ENCODE peak calls at places on chromosomes 3 and 15, in six cellular contexts. One of them, this sample, is unnamed.

GRCh38 chr3:11464356-11464755 is 179.4 kb downstream of the VGLL4 start:
- DNase-seq in H54: no peak
- DNase-seq in stomach: no peak
- DNase-seq in spleen: no peak
- DNase-seq in H1: no peak
- DNase-seq in uterus: no peak
- DNase-seq in this sample: no peak

GRCh38 chr15:69093127-69093526 is 67.3 kb upstream of the GLCE start:
- DNase-seq in H54: peak
- DNase-seq in stomach: no peak
- DNase-seq in spleen: no peak
- DNase-seq in H1: no peak
- DNase-seq in uterus: no peak
- DNase-seq in this sample: peak

GRCh38 chr3:40079845-40080240 is 229.7 kb upstream of the EIF1B start:
- DNase-seq in H54: no peak
- DNase-seq in stomach: no peak
- DNase-seq in spleen: no peak
- DNase-seq in H1: no peak
- DNase-seq in uterus: no peak
- DNase-seq in this sample: no peak

GRCh38 chr15:55744026-55744655 is 1.2 kb upstream of the PRTG start:
- DNase-seq in H54: no peak
- DNase-seq in stomach: no peak
- DNase-seq in spleen: no peak
- DNase-seq in H1: no peak
- DNase-seq in uterus: no peak
- DNase-seq in this sample: no peak

GRCh38 chr15:57567909-57568308 is 23.8 kb upstream of the MYZAP start:
- DNase-seq in H54: no peak
- DNase-seq in stomach: no peak
- DNase-seq in spleen: no peak
- DNase-seq in H1: no peak
- DNase-seq in uterus: no peak
- DNase-seq in this sample: no peak

GRCh38 chr15:47577476-47577875 is 139.8 kb upstream of the SEMA6D start:
- DNase-seq in H54: no peak
- DNase-seq in stomach: no peak
- DNase-seq in spleen: no peak
- DNase-seq in H1: no peak
- DNase-seq in uterus: no peak
- DNase-seq in this sample: no peak

GRCh38 chr15:38253448-38253847 is 812 bp downstream of the SPRED1 start:
- DNase-seq in H54: no peak
- DNase-seq in stomach: no peak
- DNase-seq in spleen: no peak
- DNase-seq in H1: no peak
- DNase-seq in uterus: no peak
- DNase-seq in this sample: peak

GRCh38 chr3:185402561-185402960 is 39.6 kb downstream of the MAP3K13 start:
- DNase-seq in H54: no peak
- DNase-seq in stomach: no peak
- DNase-seq in spleen: no peak
- DNase-seq in H1: no peak
- DNase-seq in uterus: no peak
- DNase-seq in this sample: no peak

GRCh38 chr15:58378241-58379085 is 53.3 kb upstream of the LIPC start:
- DNase-seq in H54: peak
- DNase-seq in stomach: no peak
- DNase-seq in spleen: no peak
- DNase-seq in H1: no peak
- DNase-seq in uterus: no peak
- DNase-seq in this sample: no peak

GRCh38 chr3:39101022-39101689 is 6.3 kb downstream of the GORASP1 start:
- DNase-seq in H54: peak
- DNase-seq in stomach: peak
- DNase-seq in spleen: peak
- DNase-seq in H1: no peak
- DNase-seq in uterus: no peak
- DNase-seq in this sample: peak

GRCh38 chr15:62928242-62928995 is 114.1 kb upstream of the TPM1 start:
- DNase-seq in H54: peak
- DNase-seq in stomach: no peak
- DNase-seq in spleen: no peak
- DNase-seq in H1: no peak
- DNase-seq in uterus: no peak
- DNase-seq in this sample: peak

GRCh38 chr3:127860223-127860622 is 37.9 kb upstream of the MGLL start:
- DNase-seq in H54: no peak
- DNase-seq in stomach: no peak
- DNase-seq in spleen: no peak
- DNase-seq in H1: no peak
- DNase-seq in uterus: no peak
- DNase-seq in this sample: peak

GRCh38 chr15:77538011-77538410 is 94.7 kb downstream of the LINGO1 start:
- DNase-seq in H54: no peak
- DNase-seq in stomach: no peak
- DNase-seq in spleen: peak
- DNase-seq in H1: no peak
- DNase-seq in uterus: no peak
- DNase-seq in this sample: no peak

GRCh38 chr3:148957586-148957985 is 33.8 kb upstream of the GYG1 start:
- DNase-seq in H54: no peak
- DNase-seq in stomach: no peak
- DNase-seq in spleen: no peak
- DNase-seq in H1: peak
- DNase-seq in uterus: no peak
- DNase-seq in this sample: peak

GRCh38 chr3:50617096-50617791 is at the start of gene MAPKAPK3:
- DNase-seq in H54: no peak
- DNase-seq in stomach: peak
- DNase-seq in spleen: peak
- DNase-seq in H1: no peak
- DNase-seq in uterus: peak
- DNase-seq in this sample: peak

GRCh38 chr3:50620846-50621245 is 3.9 kb downstream of the MAPKAPK3 start:
- DNase-seq in H54: peak
- DNase-seq in stomach: no peak
- DNase-seq in spleen: no peak
- DNase-seq in H1: no peak
- DNase-seq in uterus: no peak
- DNase-seq in this sample: no peak

GRCh38 chr3:50617911-50618481 is 1.0 kb downstream of the MAPKAPK3 start:
- DNase-seq in H54: no peak
- DNase-seq in stomach: no peak
- DNase-seq in spleen: no peak
- DNase-seq in H1: no peak
- DNase-seq in uterus: no peak
- DNase-seq in this sample: no peak

GRCh38 chr3:50622881-50623280 is 5.9 kb downstream of the MAPKAPK3 start:
- DNase-seq in H54: no peak
- DNase-seq in stomach: no peak
- DNase-seq in spleen: no peak
- DNase-seq in H1: no peak
- DNase-seq in uterus: no peak
- DNase-seq in this sample: no peak

GRCh38 chr3:50620420-50620819 is 3.5 kb downstream of the MAPKAPK3 start:
- DNase-seq in H54: no peak
- DNase-seq in stomach: no peak
- DNase-seq in spleen: no peak
- DNase-seq in H1: no peak
- DNase-seq in uterus: no peak
- DNase-seq in this sample: peak
- TF ChIP-seq POLR2A in H54: no peak
- TF ChIP-seq POLR2A in stomach: no peak
- TF ChIP-seq POLR2A in spleen: no peak
- TF ChIP-seq POLR2A in H1: no peak
- TF ChIP-seq POLR2A in uterus: no peak
- TF ChIP-seq POLR2A in this sample: no peak

GRCh38 chr3:98565237-98565643 is 28.2 kb downstream of the CPOX start:
- DNase-seq in H54: no peak
- DNase-seq in stomach: no peak
- DNase-seq in spleen: no peak
- DNase-seq in H1: no peak
- DNase-seq in uterus: no peak
- DNase-seq in this sample: no peak

GRCh38 chr3:98565843-98566242 is 27.6 kb downstream of the CPOX start:
- DNase-seq in H54: no peak
- DNase-seq in stomach: no peak
- DNase-seq in spleen: no peak
- DNase-seq in H1: no peak
- DNase-seq in uterus: no peak
- DNase-seq in this sample: no peak

GRCh38 chr3:98561727-98562521 is 30.1 kb downstream of the GPR15 start:
- DNase-seq in H54: no peak
- DNase-seq in stomach: no peak
- DNase-seq in spleen: no peak
- DNase-seq in H1: no peak
- DNase-seq in uterus: no peak
- DNase-seq in this sample: no peak

GRCh38 chr3:98563661-98564281 is 29.6 kb downstream of the CPOX start:
- DNase-seq in H54: no peak
- DNase-seq in stomach: no peak
- DNase-seq in spleen: no peak
- DNase-seq in H1: no peak
- DNase-seq in uterus: no peak
- DNase-seq in this sample: no peak

GRCh38 chr3:98564282-98565005 is 29.0 kb downstream of the CPOX start:
- DNase-seq in H54: no peak
- DNase-seq in stomach: no peak
- DNase-seq in spleen: no peak
- DNase-seq in H1: no peak
- DNase-seq in uterus: no peak
- DNase-seq in this sample: no peak
- TF ChIP-seq POLR2A in H54: no peak
- TF ChIP-seq POLR2A in stomach: no peak
- TF ChIP-seq POLR2A in spleen: no peak
- TF ChIP-seq POLR2A in H1: no peak
- TF ChIP-seq POLR2A in uterus: no peak
- TF ChIP-seq POLR2A in this sample: no peak

GRCh38 chr3:24494616-24495333 is at the start of gene THRB:
- DNase-seq in H54: no peak
- DNase-seq in stomach: peak
- DNase-seq in spleen: peak
- DNase-seq in H1: no peak
- DNase-seq in uterus: peak
- DNase-seq in this sample: peak
- TF ChIP-seq POLR2A in H54: no peak
- TF ChIP-seq POLR2A in stomach: peak
- TF ChIP-seq POLR2A in spleen: peak
- TF ChIP-seq POLR2A in H1: no peak
- TF ChIP-seq POLR2A in uterus: peak
- TF ChIP-seq POLR2A in this sample: peak

GRCh38 chr3:18425641-18426403 is 683 bp upstream of the SATB1 start:
- DNase-seq in H54: no peak
- DNase-seq in stomach: peak
- DNase-seq in spleen: peak
- DNase-seq in H1: no peak
- DNase-seq in uterus: no peak
- DNase-seq in this sample: peak

GRCh38 chr3:18426597-18426996 is 1.5 kb upstream of the SATB1 start:
- DNase-seq in H54: no peak
- DNase-seq in stomach: no peak
- DNase-seq in spleen: no peak
- DNase-seq in H1: no peak
- DNase-seq in uterus: no peak
- DNase-seq in this sample: no peak

GRCh38 chr3:18424213-18424861 is 802 bp downstream of the SATB1 start:
- DNase-seq in H54: no peak
- DNase-seq in stomach: no peak
- DNase-seq in spleen: peak
- DNase-seq in H1: no peak
- DNase-seq in uterus: no peak
- DNase-seq in this sample: no peak

GRCh38 chr3:18423401-18424212 is 1.5 kb downstream of the SATB1 start:
- DNase-seq in H54: no peak
- DNase-seq in stomach: peak
- DNase-seq in spleen: peak
- DNase-seq in H1: no peak
- DNase-seq in uterus: peak
- DNase-seq in this sample: peak

DNA sequence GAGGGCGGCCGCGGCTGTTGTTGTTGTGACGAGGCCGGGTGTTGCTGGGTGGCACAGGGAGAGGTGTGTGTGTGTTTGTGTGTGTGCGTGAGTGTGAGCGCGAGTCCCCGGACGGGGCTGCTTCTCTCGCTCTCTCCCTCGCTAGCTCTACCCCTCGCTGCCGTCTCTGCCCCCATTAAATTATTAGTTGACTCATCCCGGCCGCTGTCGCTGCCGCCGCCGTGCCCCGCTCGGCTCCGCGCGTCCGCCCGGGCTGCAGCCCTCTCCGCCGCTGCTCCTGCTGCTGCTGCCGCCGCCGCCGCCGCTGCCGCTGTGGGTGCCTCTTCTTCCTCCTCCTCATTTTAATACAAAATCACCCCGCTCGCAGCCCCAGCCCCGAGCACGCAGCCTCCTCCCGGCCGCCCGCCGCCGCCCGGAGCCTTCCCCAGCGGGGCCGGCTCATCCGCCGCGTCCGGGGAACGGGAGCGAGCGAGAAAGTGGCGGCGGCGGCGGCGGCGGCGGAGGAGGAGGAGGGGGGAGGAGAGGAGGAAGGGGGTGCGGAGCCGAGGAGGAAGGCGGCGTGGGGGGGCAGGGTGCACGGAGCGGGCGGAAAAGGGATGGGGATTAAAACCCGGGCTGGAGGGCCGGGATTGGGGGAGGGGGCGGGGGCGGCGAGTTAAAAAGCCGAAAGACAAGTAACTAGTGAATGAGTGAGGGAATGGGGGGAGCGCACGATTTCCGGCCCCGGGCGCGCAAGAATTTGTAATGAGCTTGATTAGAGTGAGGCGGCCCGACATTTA is at the start of gene SATB1:
- DNase-seq in H54: no peak
- DNase-seq in stomach: peak
- DNase-seq in spleen: peak
- DNase-seq in H1: no peak
- DNase-seq in uterus: peak
- DNase-seq in this sample: peak
- TF ChIP-seq POLR2A in H54: no peak
- TF ChIP-seq POLR2A in stomach: no peak
- TF ChIP-seq POLR2A in spleen: peak
- TF ChIP-seq POLR2A in H1: peak
- TF ChIP-seq POLR2A in uterus: peak
- TF ChIP-seq POLR2A in this sample: peak

GRCh38 chr15:99507732-99508571 is 57.8 kb upstream of the MEF2A start:
- DNase-seq in H54: no peak
- DNase-seq in stomach: no peak
- DNase-seq in spleen: peak
- DNase-seq in H1: no peak
- DNase-seq in uterus: peak
- DNase-seq in this sample: no peak
- TF ChIP-seq POLR2A in H54: no peak
- TF ChIP-seq POLR2A in stomach: no peak
- TF ChIP-seq POLR2A in spleen: no peak
- TF ChIP-seq POLR2A in H1: no peak
- TF ChIP-seq POLR2A in uterus: peak
- TF ChIP-seq POLR2A in this sample: no peak